ENCODE peak calls at places on chromosome 6, in six cellular contexts. N is GM19239; W is AG20443; K is activated gamma-delta T cell treated with anti-CD3 and anti-CD28 coated beads, Interleukin-2, amount 50 U/mL, for 16 hours; L is heart right ventricle; R is putamen. E is an unnamed sample.

GRCh38 chr6:150720774-150721233 is 121.1 kb downstream of the PLEKHG1 start:
- DNase-seq in N (peak), W (no peak), K (no peak), L (no peak), R (no peak), E (peak)

GRCh38 chr6:14671261-14671681 is 553.7 kb downstream of the CD83 start:
- DNase-seq in N (no peak), W (peak), K (no peak), L (peak), R (no peak), E (no peak)

GRCh38 chr6:150528648-150529285 is 70.9 kb upstream of the PLEKHG1 start:
- DNase-seq in N (no peak), W (peak), K (no peak), L (peak), R (no peak), E (no peak)

GRCh38 chr6:158684745-158685355 is 35.0 kb downstream of the SYTL3 start:
- DNase-seq in N (no peak), W (no peak), K (no peak), L (no peak), R (no peak), E (no peak)

GRCh38 chr6:137258170-137258569 is 39.0 kb upstream of the IFNGR1 start:
- DNase-seq in N (no peak), W (no peak), K (no peak), L (no peak), R (no peak), E (no peak)

GRCh38 chr6:149233056-149233715 is 84.3 kb upstream of the TAB2 start:
- DNase-seq in N (no peak), W (peak), K (peak), L (no peak), R (no peak), E (peak)

GRCh38 chr6:122426597-122426996 is 27.1 kb downstream of the HSF2 start:
- DNase-seq in N (no peak), W (no peak), K (no peak), L (no peak), R (no peak), E (no peak)

GRCh38 chr6:40586369-40586768 is 795 bp downstream of the LRFN2 start:
- DNase-seq in N (no peak), W (no peak), K (no peak), L (no peak), R (no peak), E (peak)

GRCh38 chr6:107124934-107125348 is 9.6 kb upstream of the BEND3 start:
- DNase-seq in N (no peak), W (no peak), K (no peak), L (no peak), R (no peak), E (no peak)

GRCh38 chr6:166670894-166671293 is 43.8 kb upstream of the RPS6KA2 start:
- DNase-seq in N (no peak), W (no peak), K (no peak), L (no peak), R (no peak), E (no peak)

GRCh38 chr6:515267-515666 is 123.7 kb downstream of the IRF4 start:
- DNase-seq in N (no peak), W (no peak), K (no peak), L (no peak), R (no peak), E (no peak)

GRCh38 chr6:11413112-11413687 is 124.3 kb upstream of the TMEM170B start:
- DNase-seq in N (no peak), W (no peak), K (no peak), L (no peak), R (no peak), E (no peak)

GRCh38 chr6:126066068-126067048 is 80.0 kb downstream of the TRMT11 start:
- DNase-seq in N (no peak), W (no peak), K (no peak), L (no peak), R (no peak), E (no peak)

GRCh38 chr6:35294308-35294945 is 3.2 kb upstream of the DEF6 start:
- DNase-seq in N (no peak), W (peak), K (no peak), L (no peak), R (no peak), E (peak)

GRCh38 chr6:2899596-2899995 is 3.5 kb downstream of the SERPINB9 start:
- DNase-seq in N (no peak), W (no peak), K (no peak), L (no peak), R (no peak), E (no peak)

GRCh38 chr6:111765681-111766523 is 107.3 kb downstream of the FYN start:
- DNase-seq in N (no peak), W (no peak), K (no peak), L (no peak), R (no peak), E (no peak)

GRCh38 chr6:52815167-52816092 is 11.8 kb upstream of the GSTA1 start:
- DNase-seq in N (peak), W (peak), K (peak), L (peak), R (peak), E (peak)

GRCh38 chr6:126091507-126091906 is 105.2 kb downstream of the TRMT11 start:
- DNase-seq in N (no peak), W (no peak), K (no peak), L (no peak), R (no peak), E (no peak)

GRCh38 chr6:63640062-63640461 is 4.5 kb downstream of the PHF3 start:
- DNase-seq in N (no peak), W (peak), K (no peak), L (no peak), R (no peak), E (no peak)

GRCh38 chr6:157898169-157898568 is 75.1 kb downstream of the SNX9 start:
- DNase-seq in N (no peak), W (no peak), K (no peak), L (no peak), R (peak), E (no peak)

GRCh38 chr6:82908661-82909060 is 157.0 kb downstream of the UBE3D start:
- DNase-seq in N (no peak), W (no peak), K (no peak), L (no peak), R (no peak), E (no peak)

GRCh38 chr6:118558811-118559217 is 10.7 kb downstream of the PLN start:
- DNase-seq in N (no peak), W (no peak), K (no peak), L (no peak), R (no peak), E (no peak)

GRCh38 chr6:13354331-13355042 is 26.1 kb upstream of the TBC1D7 start:
- DNase-seq in N (no peak), W (peak), K (no peak), L (no peak), R (peak), E (no peak)

GRCh38 chr6:170575250-170575649 is 9.2 kb downstream of the PDCD2 start:
- DNase-seq in N (no peak), W (peak), K (no peak), L (no peak), R (no peak), E (peak)

GRCh38 chr6:68638225-68638900 is 3.3 kb downstream of the ADGRB3 start:
- DNase-seq in N (no peak), W (peak), K (no peak), L (no peak), R (peak), E (peak)

GRCh38 chr6:128471907-128472306 is 48.5 kb downstream of the PTPRK start:
- DNase-seq in N (no peak), W (no peak), K (no peak), L (no peak), R (no peak), E (peak)

GRCh38 chr6:126170433-126170832 is 169.5 kb upstream of the CENPW start:
- DNase-seq in N (no peak), W (no peak), K (no peak), L (no peak), R (no peak), E (no peak)

GRCh38 chr6:15502451-15503345 is 160.1 kb downstream of the DTNBP1 start:
- DNase-seq in N (no peak), W (no peak), K (no peak), L (no peak), R (no peak), E (no peak)

GRCh38 chr6:157985378-157986155 is 3.9 kb downstream of the SYNJ2 start:
- DNase-seq in N (no peak), W (no peak), K (no peak), L (no peak), R (no peak), E (peak)

GRCh38 chr6:43733471-43734293 is 36.3 kb upstream of the VEGFA start:
- DNase-seq in N (peak), W (no peak), K (peak), L (no peak), R (no peak), E (no peak)

GRCh38 chr6:109093732-109094131 is 914 bp downstream of the SESN1 start:
- DNase-seq in N (no peak), W (no peak), K (no peak), L (no peak), R (no peak), E (peak)

GRCh38 chr6:15413558-15414257 is 167.8 kb downstream of the JARID2 start:
- DNase-seq in N (no peak), W (no peak), K (no peak), L (no peak), R (no peak), E (no peak)

GRCh38 chr6:26165261-26165790 is 78.1 kb downstream of the HFE start:
- DNase-seq in N (no peak), W (no peak), K (no peak), L (no peak), R (no peak), E (no peak)

GRCh38 chr6:139250296-139251274 is 41.2 kb downstream of the TXLNB start:
- DNase-seq in N (peak), W (peak), K (peak), L (peak), R (no peak), E (peak)